ENCODE peak calls at places on chromosomes 11 and 22, in ten cellular contexts. P is DND-41; D is endothelial cell; X is fibroblast of lung; Z is thoracic aorta; F is AG10803; E is choroid plexus epithelial cell; I is left ventricle myocardium inferior; J is dorsolateral prefrontal cortex; T is CD4-positive, alpha-beta T cell. A is an unnamed sample.

GRCh38 chr11:1917523-1918435 is 1.7 kb upstream of the TNNT3 start:
- DNase-seq in T (no peak), X (no peak), E (no peak), I (no peak), F (no peak), D (no peak), J (no peak), P (no peak), Z (no peak), A (no peak)

GRCh38 chr11:83069441-83070043 is 2.2 kb downstream of the RAB30 start:
- DNase-seq in P (no peak), Z (no peak), X (no peak), E (peak; percentile 14), F (no peak), T (no peak), D (no peak), I (no peak), J (no peak), A (no peak)

GRCh38 chr11:1055109-1055703 is 18.7 kb upstream of the MUC6 start:
- DNase-seq in J (peak; percentile 9), P (no peak), Z (no peak), I (no peak), E (no peak), F (no peak), T (no peak), D (no peak), X (no peak), A (no peak)

GRCh38 chr22:24156915-24157782 is 24.1 kb upstream of the SUSD2 start:
- DNase-seq in D (peak; percentile 86), T (peak; percentile 87), X (peak; percentile 64), I (peak; percentile 86), P (peak; percentile 84), Z (peak; percentile 65), F (peak; percentile 71), E (peak; percentile 73), J (peak; percentile 44), A (peak; percentile 87)

GRCh38 chr11:59842316-59842715 is 3.0 kb downstream of the CBLIF start:
- DNase-seq in D (no peak), J (no peak), E (no peak), T (no peak), F (no peak), Z (no peak), I (no peak), X (no peak), P (no peak), A (no peak)

GRCh38 chr11:129528296-129528695 is 152.6 kb downstream of the BARX2 start:
- DNase-seq in P (no peak), I (no peak), T (no peak), X (no peak), Z (no peak), F (no peak), J (no peak), D (no peak), E (no peak), A (no peak)

GRCh38 chr11:133541331-133542095 is 9.2 kb upstream of the OPCML start:
- DNase-seq in T (no peak), X (no peak), F (no peak), I (no peak), D (peak; percentile 44), E (no peak), P (no peak), J (no peak), Z (no peak), A (no peak)

GRCh38 chr11:65791719-65792213 is 4.9 kb downstream of the OVOL1 start:
- DNase-seq in J (no peak), E (no peak), Z (no peak), P (no peak), D (no peak), T (peak; percentile 29), I (no peak), F (no peak), X (peak; percentile 22), A (no peak)

GRCh38 chr22:37163618-37164534 is 14.2 kb upstream of the IL2RB start:
- DNase-seq in X (no peak), E (no peak), I (no peak), D (no peak), T (no peak), P (no peak), J (no peak), Z (no peak), F (no peak), A (no peak)

GRCh38 chr11:111999111-111999510 is 26.1 kb upstream of the DLAT start:
- DNase-seq in I (no peak), J (no peak), T (no peak), D (no peak), Z (no peak), E (no peak), P (no peak), F (no peak), X (no peak), A (no peak)

GRCh38 chr11:112000703-112001102 is 24.5 kb upstream of the DLAT start:
- DNase-seq in F (no peak), E (no peak), I (no peak), P (no peak), T (no peak), Z (no peak), D (no peak), X (no peak), J (no peak), A (no peak)

GRCh38 chr11:112005422-112006094 is 19.6 kb upstream of the DLAT start:
- DNase-seq in Z (no peak), F (no peak), T (no peak), P (no peak), D (no peak), I (no peak), E (no peak), J (no peak), X (no peak), A (no peak)

GRCh38 chr11:112002491-112003216 is 22.6 kb upstream of the DLAT start:
- DNase-seq in D (no peak), T (no peak), J (no peak), X (no peak), F (no peak), P (no peak), E (no peak), Z (no peak), I (no peak), A (no peak)

DNA sequence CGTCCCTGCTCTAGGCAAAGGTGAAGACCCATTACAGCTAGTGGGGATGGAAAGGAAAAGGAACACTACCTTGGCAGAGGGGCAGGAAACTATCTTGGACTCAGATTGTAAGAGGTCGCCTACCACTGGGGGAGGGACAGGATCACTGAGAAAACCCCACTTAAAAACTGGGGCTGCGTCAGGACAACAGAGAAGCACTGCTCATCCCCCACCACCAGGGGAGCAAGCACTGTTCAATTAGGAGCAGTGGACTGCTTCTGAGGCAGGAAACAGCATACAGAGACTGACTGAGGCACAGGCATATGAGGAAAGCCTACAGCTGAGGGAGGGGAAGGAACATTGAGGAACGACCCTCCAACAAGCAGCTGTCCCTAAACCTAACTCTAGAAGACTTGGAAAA is 20.8 kb upstream of the DLAT start:
- DNase-seq in D (peak; percentile 53), Z (no peak), F (no peak), X (no peak), P (peak; percentile 41), J (no peak), I (no peak), E (no peak), T (no peak), A (no peak)
- TF ChIP-seq CTCF in D (peak; percentile 60), Z (no peak), F (peak; percentile 20), X (peak; percentile 42), P (peak; percentile 67), J (no peak), I (peak; percentile 52), E (peak; percentile 57), T (no peak), A (peak; percentile 60)

GRCh38 chr11:115103921-115104320 is 400.3 kb downstream of the CADM1 start:
- DNase-seq in I (no peak), E (no peak), P (no peak), D (no peak), X (no peak), T (no peak), Z (no peak), F (no peak), J (no peak), A (no peak)
- TF ChIP-seq CTCF in I (no peak), E (no peak), P (no peak), D (no peak), X (no peak), T (no peak), Z (no peak), F (no peak), J (no peak), A (peak; percentile 57)

GRCh38 chr22:17580461-17581031 is 17.2 kb downstream of the SLC25A18 start:
- DNase-seq in X (peak; percentile 31), P (no peak), I (no peak), Z (no peak), T (no peak), E (peak; percentile 49), D (no peak), F (no peak), J (no peak), A (no peak)

GRCh38 chr22:17581056-17581455 is 17.8 kb downstream of the SLC25A18 start:
- DNase-seq in P (no peak), Z (no peak), T (no peak), D (no peak), J (no peak), E (no peak), X (no peak), F (no peak), I (no peak), A (no peak)

GRCh38 chr22:17579535-17579981 is 16.3 kb downstream of the SLC25A18 start:
- DNase-seq in D (no peak), F (no peak), E (no peak), X (no peak), T (no peak), P (no peak), J (no peak), I (no peak), Z (no peak), A (no peak)

GRCh38 chr22:17581631-17582030 is 18.3 kb downstream of the SLC25A18 start:
- DNase-seq in D (no peak), P (no peak), E (no peak), Z (no peak), T (no peak), J (no peak), F (no peak), I (no peak), X (no peak), A (no peak)

GRCh38 chr22:17583151-17583550 is 19.9 kb downstream of the SLC25A18 start:
- DNase-seq in E (no peak), Z (no peak), J (no peak), X (no peak), T (no peak), P (no peak), I (no peak), D (no peak), F (no peak), A (no peak)
- TF ChIP-seq CTCF in E (no peak), Z (no peak), J (no peak), X (no peak), T (no peak), P (no peak), I (no peak), D (no peak), F (no peak), A (no peak)

GRCh38 chr11:102364991-102365390 is 18.0 kb downstream of the BIRC2 start:
- DNase-seq in P (no peak), X (no peak), I (no peak), T (no peak), E (no peak), F (no peak), D (no peak), Z (no peak), J (no peak), A (no peak)

GRCh38 chr11:102368472-102368871 is 21.5 kb downstream of the BIRC2 start:
- DNase-seq in J (no peak), E (no peak), F (no peak), P (no peak), T (no peak), X (no peak), Z (no peak), I (no peak), D (no peak), A (no peak)

GRCh38 chr11:102367364-102367763 is 20.4 kb downstream of the BIRC2 start:
- DNase-seq in J (no peak), I (no peak), X (peak; percentile 7), P (no peak), F (peak; percentile 17), T (no peak), E (peak; percentile 56), D (no peak), Z (no peak), A (no peak)
- TF ChIP-seq CTCF in J (peak; percentile 46), I (peak; percentile 39), X (peak; percentile 21), P (peak; percentile 45), F (peak; percentile 29), T (peak; percentile 59), E (peak; percentile 35), D (no peak), Z (no peak), A (peak; percentile 53)

A was measured in type B pancreatic cell.